ENCODE peak calls at places on chromosomes 11 and 22, in five cellular contexts. U is putamen; T is activated T-helper 1 cell treated with anti-CD3 and anti-CD28 coated beads, Interleukin-2, amount 50 U/mL, for 16 hours; W is activated CD4-positive, alpha-beta T cell treated with anti-CD3 and anti-CD28 coated beads for 24 hours; P is stimulated activated CD8-positive, alpha-beta memory T cell treated with anti-CD3 and anti-CD28 coated beads, Interleukin-4, amount 100 ng/mL, for 1 hour. B is an unnamed sample.

GRCh38 chr11:34339149-34340064 is 18.4 kb downstream of the ABTB2 start:
- DNase-seq in W (no peak), U (no peak), T (no peak), P (no peak), B (no peak)

GRCh38 chr11:97880209-97880608 is 1140.5 kb upstream of the CNTN5 start:
- DNase-seq in T (no peak), W (no peak), U (no peak), P (no peak), B (no peak)

GRCh38 chr11:83070044-83070877 is 1.4 kb downstream of the RAB30 start:
- DNase-seq in P (no peak), U (no peak), W (no peak), T (no peak), B (peak; percentile 9)

GRCh38 chr11:34630544-34630943 is 9.7 kb downstream of the EHF start:
- DNase-seq in T (no peak), P (no peak), U (no peak), W (no peak), B (no peak)

GRCh38 chr11:73260127-73260457 is 12.0 kb upstream of the P2RY6 start:
- DNase-seq in T (no peak), U (no peak), W (no peak), P (no peak), B (no peak)

GRCh38 chr11:120931057-120931779 is 92.7 kb upstream of the TBCEL start:
- DNase-seq in P (no peak), W (no peak), T (no peak), U (no peak), B (no peak)

GRCh38 chr11:27200779-27201453 is 160.3 kb downstream of the BBOX1 start:
- DNase-seq in W (no peak), U (no peak), P (no peak), T (no peak), B (no peak)

GRCh38 chr11:83220279-83220678 is 26.8 kb downstream of the ANKRD42 start:
- DNase-seq in U (no peak), P (no peak), T (no peak), W (no peak), B (no peak)

GRCh38 chr11:614091-614582 is 1.6 kb downstream of the IRF7 start:
- DNase-seq in P (no peak), U (no peak), W (no peak), T (no peak), B (no peak)

GRCh38 chr11:27239305-27239942 is 123.6 kb downstream of the CCDC34 start:
- DNase-seq in U (no peak), W (no peak), P (no peak), T (no peak), B (no peak)

GRCh38 chr11:5504403-5504891 is 5.3 kb downstream of the UBQLN3 start:
- DNase-seq in P (no peak), W (no peak), U (no peak), T (no peak), B (no peak)

GRCh38 chr22:45521178-45521577 is 18.5 kb downstream of the FBLN1 start:
- DNase-seq in P (no peak), U (no peak), W (no peak), T (no peak), B (no peak)

GRCh38 chr22:29782061-29782845 is 15.1 kb downstream of the UQCR10 start:
- DNase-seq in W (no peak), U (no peak), T (no peak), P (no peak), B (peak; percentile 63)

GRCh38 chr11:130426223-130427048 is 2.0 kb downstream of the ADAMTS8 start:
- DNase-seq in W (no peak), U (peak; percentile 63), P (no peak), T (no peak), B (peak; percentile 66)

GRCh38 chr22:35538801-35539321 is 1.8 kb upstream of the RASD2 start:
- DNase-seq in W (peak; percentile 28), P (no peak), U (no peak), T (no peak), B (no peak)

GRCh38 chr22:26502688-26503561 is 9.3 kb downstream of the TFIP11 start:
- DNase-seq in U (no peak), P (peak; percentile 33), T (peak; percentile 13), W (no peak), B (peak; percentile 66)

GRCh38 chr11:47270331-47271271 is 668 bp downstream of the MADD start:
- DNase-seq in U (no peak), T (no peak), W (no peak), P (no peak), B (peak; percentile 52)

GRCh38 chr11:120642196-120642894 is 130.8 kb downstream of the GRIK4 start:
- DNase-seq in W (no peak), U (no peak), T (no peak), P (no peak), B (peak; percentile 18)

GRCh38 chr11:3626250-3626960 is 15.4 kb downstream of the ART5 start:
- DNase-seq in P (no peak), U (no peak), W (no peak), T (no peak), B (peak; percentile 63)

GRCh38 chr11:66322732-66323427 is 6.0 kb upstream of the CD248 start:
- DNase-seq in W (no peak), T (no peak), U (no peak), P (no peak), B (no peak)

B was measured in Ammon's horn.